ENCODE peak calls at places on chromosome 19, in seven cellular contexts. N, T, J, Q, Z, Y and W are unnamed samples.
A peak's percentile ranks its signal among the peaks of the same experiment; 100 is the strongest.

GRCh38 chr19:38543807-38544568 is 73.8 kb downstream of the MAP4K1 start:
- DNase-seq in J (peak; percentile 12), T (peak; percentile 44), Y (peak; percentile 77), Q (no peak), Z (peak; percentile 83), N (peak; percentile 85), W (peak; percentile 27)

GRCh38 chr19:18708452-18709231 is 25.2 kb downstream of the CRTC1 start:
- DNase-seq in J (no peak), N (no peak), Z (no peak), Y (no peak), T (no peak), Q (no peak), W (no peak)

GRCh38 chr19:17579523-17580244 is 24.2 kb downstream of the COLGALT1 start:
- DNase-seq in Q (no peak), Y (no peak), T (no peak), Z (no peak), N (peak; percentile 51), J (no peak), W (no peak)

GRCh38 chr19:31553112-31553843 is 204.0 kb upstream of the TSHZ3 start:
- DNase-seq in N (no peak), Z (no peak), Q (peak; percentile 19), T (no peak), J (no peak), Y (no peak), W (no peak)

GRCh38 chr19:1425902-1426301 is 12.3 kb upstream of the RPS15 start:
- DNase-seq in T (no peak), Q (no peak), Z (no peak), Y (no peak), N (no peak), J (no peak), W (no peak)

GRCh38 chr19:30649934-30650614 is 277.9 kb downstream of the ZNF536 start:
- DNase-seq in J (peak; percentile 12), Q (no peak), N (no peak), T (peak; percentile 33), Y (no peak), Z (peak; percentile 50), W (no peak)

GRCh38 chr19:18280247-18281081 is 958 bp downstream of the JUND start:
- DNase-seq in N (peak; percentile 85), T (no peak), Z (peak; percentile 87), Y (peak; percentile 86), Q (peak; percentile 93), J (no peak), W (peak; percentile 82)

GRCh38 chr19:20664917-20665781 is 3.8 kb upstream of the ZNF626 start:
- DNase-seq in N (peak; percentile 49), Q (no peak), J (no peak), Y (no peak), T (no peak), Z (peak; percentile 30), W (no peak)

GRCh38 chr19:8451377-8451776 is 6.6 kb downstream of the HNRNPM start:
- DNase-seq in J (no peak), Q (no peak), T (no peak), Y (no peak), Z (no peak), N (no peak), W (no peak)

GRCh38 chr19:34044011-34044410 is 128.3 kb upstream of the LSM14A start:
- DNase-seq in Y (no peak), J (no peak), Q (no peak), Z (no peak), N (no peak), T (no peak), W (no peak)

GRCh38 chr19:1248454-1249297 is at the start of gene MIDN:
- DNase-seq in Z (peak; percentile 80), Q (peak; percentile 90), T (peak; percentile 84), N (peak; percentile 91), J (no peak), Y (peak; percentile 90), W (peak; percentile 89)

GRCh38 chr19:45782820-45783785 is 813 bp upstream of the DMPK start:
- DNase-seq in T (peak; percentile 81), Y (no peak), J (peak; percentile 31), Z (no peak), N (peak; percentile 87), Q (no peak), W (no peak)

GRCh38 chr19:36489920-36490415 is 607 bp upstream of the ZNF566 start:
- DNase-seq in N (no peak), Y (peak; percentile 78), Z (peak; percentile 76), Q (peak; percentile 84), T (no peak), J (no peak), W (peak; percentile 62)

GRCh38 chr19:40433391-40434216 is 7.8 kb upstream of the SERTAD1 start:
- DNase-seq in Y (peak; percentile 80), T (peak; percentile 79), Q (no peak), J (peak; percentile 34), N (peak; percentile 89), Z (peak; percentile 89), W (peak; percentile 19)

GRCh38 chr19:7888145-7888825 is at the start of gene LRRC8E:
- DNase-seq in N (no peak), Y (no peak), Z (no peak), T (peak; percentile 53), Q (no peak), J (no peak), W (no peak)

GRCh38 chr19:54337858-54338230 is 1.1 kb downstream of the LILRA4 start:
- DNase-seq in Y (no peak), Z (no peak), T (no peak), N (no peak), J (no peak), Q (no peak), W (no peak)